ENCODE peak calls at places on chromosomes 11 and 22, in seven cellular contexts. M is coronary artery; K is CD8-positive, alpha-beta memory T cell; U is mesenchymal stem cell; T is psoas muscle; Z is brain microvascular endothelial cell; I is fibroblast of lung. P is an unnamed sample.
A peak's percentile ranks its signal among the peaks of the same experiment; 100 is the strongest.

GRCh38 chr11:46611526-46612304 is 5.3 kb downstream of the HARBI1 start:
- DNase-seq in M (no peak), K (no peak), U (no peak), T (no peak), Z (no peak), I (no peak), P (no peak)

GRCh38 chr11:15911377-15912044 is 444.8 kb downstream of the SOX6 start:
- DNase-seq in M (no peak), K (no peak), U (peak; percentile 84), T (peak; percentile 65), Z (no peak), I (peak; percentile 60), P (no peak)

GRCh38 chr11:133927690-133928627 is 28.8 kb downstream of the IGSF9B start:
- DNase-seq in M (no peak), K (peak; percentile 47), U (peak; percentile 28), T (peak; percentile 59), Z (peak; percentile 45), I (peak; percentile 45), P (peak; percentile 81)

GRCh38 chr22:28034760-28035401 is 115.8 kb upstream of the PITPNB start:
- DNase-seq in M (peak; percentile 83), K (no peak), U (peak; percentile 53), T (peak; percentile 89), Z (peak; percentile 60), I (peak; percentile 54), P (no peak)

GRCh38 chr11:70805971-70806370 is 407.6 kb downstream of the CTTN start:
- DNase-seq in M (no peak), K (no peak), U (no peak), T (no peak), Z (no peak), I (no peak), P (no peak)

GRCh38 chr11:75261474-75261847 is 20.9 kb downstream of the TPBGL start:
- DNase-seq in M (peak; percentile 58), K (no peak), U (no peak), T (no peak), Z (no peak), I (no peak), P (no peak)

GRCh38 chr11:72589802-72590761 is 84.1 kb downstream of the PDE2A start:
- DNase-seq in M (no peak), K (peak; percentile 16), U (peak; percentile 35), T (peak; percentile 34), Z (no peak), I (peak; percentile 13), P (peak; percentile 55)

GRCh38 chr22:43740587-43741270 is 71.4 kb downstream of the EFCAB6 start:
- DNase-seq in M (no peak), K (no peak), U (no peak), T (no peak), Z (no peak), I (no peak), P (no peak)

GRCh38 chr11:1228921-1229451 is 6.1 kb downstream of the MUC5B start:
- DNase-seq in M (no peak), K (no peak), U (no peak), T (no peak), Z (no peak), I (no peak), P (no peak)

GRCh38 chr11:100562102-100562501 is 125.0 kb upstream of the ARHGAP42 start:
- DNase-seq in M (no peak), K (no peak), U (peak; percentile 78), T (no peak), Z (peak; percentile 87), I (peak; percentile 88), P (no peak)

GRCh38 chr22:30038219-30038618 is 42.0 kb upstream of the HORMAD2 start:
- DNase-seq in M (no peak), K (no peak), U (peak; percentile 32), T (no peak), Z (peak; percentile 70), I (peak; percentile 76), P (no peak)

GRCh38 chr11:20388096-20389055 is 860 bp downstream of the PRMT3 start:
- DNase-seq in M (no peak), K (no peak), U (peak; percentile 20), T (no peak), Z (no peak), I (no peak), P (peak; percentile 27)

GRCh38 chr11:128745296-128746183 is 51.7 kb downstream of the FLI1 start:
- DNase-seq in M (no peak), K (no peak), U (peak; percentile 26), T (no peak), Z (no peak), I (peak; percentile 38), P (no peak)

DNA sequence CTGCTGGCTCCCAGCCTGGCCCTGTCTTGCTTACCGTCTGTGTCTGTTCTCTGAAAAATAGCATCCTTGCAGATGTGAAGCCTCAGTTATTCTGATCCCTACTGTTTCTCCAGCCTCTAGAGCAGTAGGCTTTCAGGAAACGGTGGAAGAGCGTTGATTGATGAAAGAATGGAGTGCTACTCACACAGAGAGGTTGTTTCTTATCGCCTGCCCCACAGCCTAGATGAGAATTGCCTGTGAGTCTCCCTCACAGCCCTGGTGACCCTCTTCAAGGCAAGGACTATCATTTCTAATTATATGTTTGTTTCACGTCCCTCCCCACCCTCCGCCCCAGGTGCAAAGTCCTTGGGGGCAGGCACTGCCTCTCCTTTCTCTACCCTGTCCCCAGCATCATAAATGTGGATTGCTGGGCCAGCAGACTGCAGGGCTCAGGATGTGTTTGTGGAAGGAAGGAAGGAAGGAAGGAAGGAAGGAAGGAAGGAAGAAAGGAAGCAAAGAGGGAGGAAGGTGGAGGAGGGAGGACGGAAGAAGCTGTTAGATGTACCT is 575.3 kb upstream of the B3GAT1 start:
- DNase-seq in M (no peak), K (no peak), U (no peak), T (no peak), Z (no peak), I (no peak), P (no peak)
- H3K4me3 ChIP-seq in M (no peak overlapping the region), K (no peak overlapping the region), U (no peak overlapping the region), T (no peak overlapping the region), Z (no peak overlapping the region), I (no peak overlapping the region), P (no peak overlapping the region)

DNA sequence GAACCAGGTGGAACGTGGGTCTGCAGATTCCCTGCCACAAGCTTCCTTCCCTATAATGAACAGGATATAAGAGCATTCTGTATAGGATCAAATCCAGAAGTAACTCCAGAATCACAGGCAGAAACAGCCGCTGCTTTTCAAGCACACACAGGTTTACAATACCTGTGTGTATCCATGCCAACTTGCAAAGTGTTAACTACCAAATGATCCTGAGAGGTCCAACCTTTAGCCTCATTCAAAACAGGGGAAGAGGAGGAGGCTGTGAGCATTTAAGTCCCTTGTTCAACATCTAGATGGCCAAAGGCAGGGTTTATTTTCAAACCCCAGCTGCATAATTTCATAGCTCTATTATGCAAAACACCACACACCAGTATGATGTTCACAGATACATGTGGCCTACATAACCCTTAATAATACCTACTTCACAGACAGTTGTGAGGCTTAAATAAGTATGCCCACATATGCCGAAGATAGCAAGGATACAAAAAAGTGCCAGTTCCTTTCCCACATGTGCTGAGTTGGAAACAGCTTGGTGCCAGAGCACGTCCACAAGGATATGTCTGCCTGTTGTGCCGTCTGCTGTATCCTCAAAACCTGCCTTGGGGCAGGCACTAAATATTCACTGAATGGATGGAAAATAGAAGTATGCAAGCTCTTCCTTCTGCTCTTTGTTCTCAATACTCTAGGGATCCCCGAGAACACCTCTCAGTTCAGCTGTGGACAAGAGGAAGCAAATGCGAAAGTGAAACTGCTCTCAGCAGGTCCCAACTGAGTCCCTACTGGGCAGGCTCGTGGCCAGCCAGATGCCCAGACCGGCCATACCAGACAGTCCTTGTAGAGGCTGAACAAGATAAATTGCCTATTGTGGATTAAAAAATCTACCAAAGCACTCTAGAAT is 66.8 kb downstream of the LARGE1 start:
- DNase-seq in M (no peak), K (no peak), U (peak; percentile 89), T (peak; percentile 70), Z (peak; percentile 85), I (peak; percentile 81), P (peak; percentile 84)
- H3K4me3 ChIP-seq in M (peak overlapping the region; percentile 66), K (peak overlapping the region; percentile 53), U (peak overlapping the region; percentile 83), T (peak overlapping the region; percentile 67), Z (peak overlapping the region; percentile 60), I (peak overlapping the region; percentile 72), P (peak overlapping the region; percentile 51)

DNA sequence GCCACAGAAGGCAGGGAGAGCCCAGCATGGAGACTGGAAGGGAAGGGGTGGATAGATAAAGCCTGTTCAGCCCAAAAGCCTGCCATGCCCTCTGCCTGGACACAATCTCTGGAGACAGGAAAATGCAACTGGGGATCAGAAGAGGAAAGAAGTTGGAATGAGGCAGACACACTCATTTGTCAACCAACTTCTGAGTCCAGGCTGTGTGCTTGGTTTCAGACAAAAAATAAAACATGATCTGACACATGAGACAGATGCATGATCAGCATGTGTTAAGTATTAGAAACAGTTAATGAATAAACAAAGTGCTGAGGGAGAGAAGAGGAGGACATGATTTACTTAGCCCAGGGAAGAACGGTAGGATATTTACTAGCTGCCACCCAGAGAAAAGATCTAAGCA is 849 bp downstream of the LRRN4CL start:
- DNase-seq in M (no peak), K (no peak), U (no peak), T (no peak), Z (no peak), I (no peak), P (no peak)
- H3K4me3 ChIP-seq in M (peak overlapping the region; percentile 39), K (no peak overlapping the region), U (peak overlapping the region; percentile 91), T (peak overlapping the region; percentile 43), Z (no peak overlapping the region), I (peak overlapping the region; percentile 59), P (no peak overlapping the region)

GRCh38 chr11:18173225-18173866 is 709 bp downstream of the MRGPRX4 start:
- DNase-seq in M (no peak), K (no peak), U (no peak), T (no peak), Z (no peak), I (no peak), P (no peak)
- H3K4me3 ChIP-seq in M (no peak overlapping the region), K (no peak overlapping the region), U (no peak overlapping the region), T (no peak overlapping the region), Z (no peak overlapping the region), I (no peak overlapping the region), P (no peak overlapping the region)

GRCh38 chr22:46074771-46075551 is 75.4 kb upstream of the PPARA start:
- DNase-seq in M (peak; percentile 72), K (no peak), U (no peak), T (peak; percentile 24), Z (no peak), I (no peak), P (peak; percentile 23)
- H3K4me3 ChIP-seq in M (peak overlapping the region; percentile 96), K (peak overlapping the region; percentile 22), U (peak overlapping the region; percentile 92), T (peak overlapping the region; percentile 95), Z (peak overlapping the region; percentile 89), I (peak overlapping the region; percentile 99), P (peak overlapping the region; percentile 89)

DNA sequence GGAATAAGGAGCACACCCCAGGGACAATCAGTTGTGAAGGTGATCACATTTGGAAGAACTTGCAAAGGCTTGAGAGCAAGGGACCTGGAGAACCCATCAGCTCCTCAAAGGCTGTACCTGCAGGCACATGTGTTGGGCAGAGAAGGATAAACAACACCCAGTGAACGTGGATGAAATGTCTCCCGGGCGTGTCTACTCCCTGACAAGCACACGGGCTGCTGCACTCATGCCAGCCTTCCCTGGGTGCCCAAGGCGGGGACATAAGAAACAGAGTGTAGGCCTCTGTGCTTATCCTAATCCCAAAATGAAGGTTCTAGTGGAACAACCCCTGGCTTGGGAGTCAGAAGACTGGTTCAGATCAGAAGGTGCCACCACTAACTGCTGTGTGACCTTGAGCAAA is 46.7 kb downstream of the DSCAML1 start:
- DNase-seq in M (no peak), K (no peak), U (no peak), T (no peak), Z (no peak), I (no peak), P (no peak)
- H3K4me3 ChIP-seq in M (no peak overlapping the region), K (no peak overlapping the region), U (no peak overlapping the region), T (no peak overlapping the region), Z (no peak overlapping the region), I (no peak overlapping the region), P (no peak overlapping the region)

P was measured in upper lobe of left lung.